ENCODE peak calls at places on chromosomes 2 and 18, in nine cellular contexts. One of them, this sample, is unnamed.

GRCh38 chr2:184564092-184564491 is 34.2 kb upstream of the ZNF804A start:
- DNase-seq in NCI-H1092 treated with DMSO at 0.1 percent for 48 hours: no peak
- DNase-seq in WTC11: no peak
- DNase-seq in astrocyte of the cerebellum: no peak
- DNase-seq in astrocyte: no peak
- DNase-seq in CD8-positive, alpha-beta memory T cell: no peak
- DNase-seq in posterior cingulate gyrus: no peak
- DNase-seq in mucosa of gallbladder: no peak
- DNase-seq in HS-5: no peak
- DNase-seq in this sample: no peak

GRCh38 chr2:43400508-43400907 is 174.1 kb upstream of the ZFP36L2 start:
- DNase-seq in NCI-H1092 treated with DMSO at 0.1 percent for 48 hours: no peak
- DNase-seq in WTC11: no peak
- DNase-seq in astrocyte of the cerebellum: no peak
- DNase-seq in astrocyte: no peak
- DNase-seq in CD8-positive, alpha-beta memory T cell: no peak
- DNase-seq in posterior cingulate gyrus: no peak
- DNase-seq in mucosa of gallbladder: no peak
- DNase-seq in HS-5: no peak
- DNase-seq in this sample: no peak

GRCh38 chr2:203451686-203452085 is 83.4 kb downstream of the RAPH1 start:
- DNase-seq in NCI-H1092 treated with DMSO at 0.1 percent for 48 hours: no peak
- DNase-seq in WTC11: no peak
- DNase-seq in astrocyte of the cerebellum: no peak
- DNase-seq in astrocyte: no peak
- DNase-seq in CD8-positive, alpha-beta memory T cell: no peak
- DNase-seq in posterior cingulate gyrus: no peak
- DNase-seq in mucosa of gallbladder: no peak
- DNase-seq in HS-5: no peak
- DNase-seq in this sample: no peak

GRCh38 chr2:145088733-145089132 is 568.8 kb upstream of the ZEB2 start:
- DNase-seq in NCI-H1092 treated with DMSO at 0.1 percent for 48 hours: no peak
- DNase-seq in WTC11: no peak
- DNase-seq in astrocyte of the cerebellum: no peak
- DNase-seq in astrocyte: peak
- DNase-seq in CD8-positive, alpha-beta memory T cell: no peak
- DNase-seq in posterior cingulate gyrus: no peak
- DNase-seq in mucosa of gallbladder: no peak
- DNase-seq in HS-5: no peak
- DNase-seq in this sample: no peak

GRCh38 chr2:232249096-232249495 is 129.5 kb upstream of the ALPP start:
- DNase-seq in NCI-H1092 treated with DMSO at 0.1 percent for 48 hours: no peak
- DNase-seq in WTC11: no peak
- DNase-seq in astrocyte of the cerebellum: no peak
- DNase-seq in astrocyte: no peak
- DNase-seq in CD8-positive, alpha-beta memory T cell: no peak
- DNase-seq in posterior cingulate gyrus: no peak
- DNase-seq in mucosa of gallbladder: no peak
- DNase-seq in HS-5: no peak
- DNase-seq in this sample: no peak

GRCh38 chr2:196798980-196799379 is 503 bp downstream of the GTF3C3 start:
- DNase-seq in NCI-H1092 treated with DMSO at 0.1 percent for 48 hours: no peak
- DNase-seq in WTC11: no peak
- DNase-seq in astrocyte of the cerebellum: no peak
- DNase-seq in astrocyte: peak
- DNase-seq in CD8-positive, alpha-beta memory T cell: no peak
- DNase-seq in posterior cingulate gyrus: no peak
- DNase-seq in mucosa of gallbladder: no peak
- DNase-seq in HS-5: no peak
- DNase-seq in this sample: no peak

GRCh38 chr2:120767486-120768005 is 31.9 kb downstream of the GLI2 start:
- DNase-seq in NCI-H1092 treated with DMSO at 0.1 percent for 48 hours: no peak
- DNase-seq in WTC11: peak
- DNase-seq in astrocyte of the cerebellum: no peak
- DNase-seq in astrocyte: no peak
- DNase-seq in CD8-positive, alpha-beta memory T cell: no peak
- DNase-seq in posterior cingulate gyrus: no peak
- DNase-seq in mucosa of gallbladder: no peak
- DNase-seq in HS-5: no peak
- DNase-seq in this sample: no peak

GRCh38 chr2:99431587-99432275 is 58.1 kb downstream of the REV1 start:
- DNase-seq in NCI-H1092 treated with DMSO at 0.1 percent for 48 hours: no peak
- DNase-seq in WTC11: no peak
- DNase-seq in astrocyte of the cerebellum: no peak
- DNase-seq in astrocyte: no peak
- DNase-seq in CD8-positive, alpha-beta memory T cell: no peak
- DNase-seq in posterior cingulate gyrus: no peak
- DNase-seq in mucosa of gallbladder: no peak
- DNase-seq in HS-5: no peak
- DNase-seq in this sample: no peak

GRCh38 chr2:42044939-42045338 is 2.9 kb upstream of the PKDCC start:
- DNase-seq in NCI-H1092 treated with DMSO at 0.1 percent for 48 hours: no peak
- DNase-seq in WTC11: no peak
- DNase-seq in astrocyte of the cerebellum: no peak
- DNase-seq in astrocyte: no peak
- DNase-seq in CD8-positive, alpha-beta memory T cell: no peak
- DNase-seq in posterior cingulate gyrus: no peak
- DNase-seq in mucosa of gallbladder: no peak
- DNase-seq in HS-5: no peak
- DNase-seq in this sample: no peak

GRCh38 chr2:189608160-189608559 is 27.6 kb upstream of the SLC40A1 start:
- DNase-seq in NCI-H1092 treated with DMSO at 0.1 percent for 48 hours: no peak
- DNase-seq in WTC11: no peak
- DNase-seq in astrocyte of the cerebellum: no peak
- DNase-seq in astrocyte: no peak
- DNase-seq in CD8-positive, alpha-beta memory T cell: no peak
- DNase-seq in posterior cingulate gyrus: no peak
- DNase-seq in mucosa of gallbladder: no peak
- DNase-seq in HS-5: no peak
- DNase-seq in this sample: no peak

GRCh38 chr18:47063070-47063469 is 27.6 kb upstream of the ELOA2 start:
- DNase-seq in NCI-H1092 treated with DMSO at 0.1 percent for 48 hours: no peak
- DNase-seq in WTC11: no peak
- DNase-seq in astrocyte of the cerebellum: no peak
- DNase-seq in astrocyte: no peak
- DNase-seq in CD8-positive, alpha-beta memory T cell: no peak
- DNase-seq in posterior cingulate gyrus: no peak
- DNase-seq in mucosa of gallbladder: no peak
- DNase-seq in HS-5: no peak
- DNase-seq in this sample: no peak

GRCh38 chr2:241070361-241070760 is 31.7 kb downstream of the MTERF4 start:
- DNase-seq in NCI-H1092 treated with DMSO at 0.1 percent for 48 hours: no peak
- DNase-seq in WTC11: no peak
- DNase-seq in astrocyte of the cerebellum: no peak
- DNase-seq in astrocyte: no peak
- DNase-seq in CD8-positive, alpha-beta memory T cell: no peak
- DNase-seq in posterior cingulate gyrus: no peak
- DNase-seq in mucosa of gallbladder: no peak
- DNase-seq in HS-5: no peak
- DNase-seq in this sample: no peak

GRCh38 chr2:31580321-31581117 is at the start of gene SRD5A2:
- DNase-seq in NCI-H1092 treated with DMSO at 0.1 percent for 48 hours: no peak
- DNase-seq in WTC11: peak
- DNase-seq in astrocyte of the cerebellum: no peak
- DNase-seq in astrocyte: no peak
- DNase-seq in CD8-positive, alpha-beta memory T cell: no peak
- DNase-seq in posterior cingulate gyrus: no peak
- DNase-seq in mucosa of gallbladder: no peak
- DNase-seq in HS-5: no peak
- DNase-seq in this sample: no peak

GRCh38 chr2:36800381-36800780 is 103.9 kb downstream of the VIT start:
- DNase-seq in NCI-H1092 treated with DMSO at 0.1 percent for 48 hours: no peak
- DNase-seq in WTC11: no peak
- DNase-seq in astrocyte of the cerebellum: no peak
- DNase-seq in astrocyte: no peak
- DNase-seq in CD8-positive, alpha-beta memory T cell: peak
- DNase-seq in posterior cingulate gyrus: no peak
- DNase-seq in mucosa of gallbladder: no peak
- DNase-seq in HS-5: no peak
- DNase-seq in this sample: no peak

GRCh38 chr2:239648607-239649006 is 247.8 kb upstream of the HDAC4 start:
- DNase-seq in NCI-H1092 treated with DMSO at 0.1 percent for 48 hours: no peak
- DNase-seq in WTC11: no peak
- DNase-seq in astrocyte of the cerebellum: no peak
- DNase-seq in astrocyte: no peak
- DNase-seq in CD8-positive, alpha-beta memory T cell: no peak
- DNase-seq in posterior cingulate gyrus: no peak
- DNase-seq in mucosa of gallbladder: no peak
- DNase-seq in HS-5: no peak
- DNase-seq in this sample: no peak

GRCh38 chr2:66432801-66433694 is 1.9 kb upstream of the MEIS1 start:
- DNase-seq in NCI-H1092 treated with DMSO at 0.1 percent for 48 hours: peak
- DNase-seq in WTC11: peak
- DNase-seq in astrocyte of the cerebellum: peak
- DNase-seq in astrocyte: peak
- DNase-seq in CD8-positive, alpha-beta memory T cell: no peak
- DNase-seq in posterior cingulate gyrus: peak
- DNase-seq in mucosa of gallbladder: peak
- DNase-seq in HS-5: peak
- DNase-seq in this sample: no peak

GRCh38 chr18:59468821-59469220 is 109.8 kb upstream of the LMAN1 start:
- DNase-seq in NCI-H1092 treated with DMSO at 0.1 percent for 48 hours: no peak
- DNase-seq in WTC11: no peak
- DNase-seq in astrocyte of the cerebellum: no peak
- DNase-seq in astrocyte: no peak
- DNase-seq in CD8-positive, alpha-beta memory T cell: no peak
- DNase-seq in posterior cingulate gyrus: no peak
- DNase-seq in mucosa of gallbladder: no peak
- DNase-seq in HS-5: no peak
- DNase-seq in this sample: no peak

GRCh38 chr2:62074233-62074632 is 121.7 kb upstream of the B3GNT2 start:
- DNase-seq in NCI-H1092 treated with DMSO at 0.1 percent for 48 hours: no peak
- DNase-seq in WTC11: peak
- DNase-seq in astrocyte of the cerebellum: peak
- DNase-seq in astrocyte: no peak
- DNase-seq in CD8-positive, alpha-beta memory T cell: no peak
- DNase-seq in posterior cingulate gyrus: no peak
- DNase-seq in mucosa of gallbladder: no peak
- DNase-seq in HS-5: no peak
- DNase-seq in this sample: no peak

GRCh38 chr2:191155608-191156071 is 4.8 kb upstream of the STAT4 start:
- DNase-seq in NCI-H1092 treated with DMSO at 0.1 percent for 48 hours: peak
- DNase-seq in WTC11: no peak
- DNase-seq in astrocyte of the cerebellum: peak
- DNase-seq in astrocyte: no peak
- DNase-seq in CD8-positive, alpha-beta memory T cell: no peak
- DNase-seq in posterior cingulate gyrus: no peak
- DNase-seq in mucosa of gallbladder: no peak
- DNase-seq in HS-5: no peak
- DNase-seq in this sample: no peak

GRCh38 chr2:144683063-144683740 is 163.3 kb upstream of the ZEB2 start:
- DNase-seq in NCI-H1092 treated with DMSO at 0.1 percent for 48 hours: no peak
- DNase-seq in WTC11: no peak
- DNase-seq in astrocyte of the cerebellum: no peak
- DNase-seq in astrocyte: no peak
- DNase-seq in CD8-positive, alpha-beta memory T cell: no peak
- DNase-seq in posterior cingulate gyrus: no peak
- DNase-seq in mucosa of gallbladder: no peak
- DNase-seq in HS-5: no peak
- DNase-seq in this sample: no peak